ENCODE peak calls at places on chromosomes 1 and 21, in six cellular contexts. M is DMS153; W is central memory CD4-positive, alpha-beta T cell; S is cardiac muscle cell; X is retina; E is transverse colon. H is an unnamed sample.

GRCh38 chr1:9823943-9824701 is at the start of gene CLSTN1:
- DNase-seq in W (peak), S (peak), M (peak), E (peak), X (peak), H (peak)

GRCh38 chr1:153919879-153920852 is 2.6 kb downstream of the GATAD2B start:
- DNase-seq in E (no peak), W (peak), S (peak), X (no peak), M (no peak), H (no peak)

GRCh38 chr1:100390507-100390906 is 38.2 kb downstream of the CDC14A start:
- DNase-seq in X (no peak), S (no peak), E (no peak), M (no peak), W (peak), H (no peak)

GRCh38 chr21:42439284-42440186 is 35.8 kb downstream of the UBASH3A start:
- DNase-seq in S (no peak), E (peak), X (no peak), W (no peak), M (no peak), H (no peak)

GRCh38 chr1:202244841-202245261 is 51.3 kb downstream of the LGR6 start:
- DNase-seq in X (no peak), W (no peak), S (no peak), M (no peak), E (no peak), H (no peak)

GRCh38 chr1:173097001-173097400 is 46.3 kb upstream of the TNFSF18 start:
- DNase-seq in W (no peak), S (no peak), E (no peak), X (no peak), M (no peak), H (no peak)

GRCh38 chr1:152543808-152544207 is 22.8 kb downstream of the LCE3E start:
- DNase-seq in W (no peak), M (no peak), X (no peak), E (no peak), S (no peak), H (no peak)

GRCh38 chr1:212967767-212968166 is 17.4 kb downstream of the VASH2 start:
- DNase-seq in W (no peak), S (peak), X (peak), E (no peak), M (no peak), H (peak)

GRCh38 chr1:40303790-40304189 is 13.3 kb downstream of the COL9A2 start:
- DNase-seq in W (no peak), X (no peak), S (no peak), M (no peak), E (no peak), H (no peak)

GRCh38 chr1:78102082-78102481 is 56.3 kb downstream of the GIPC2 start:
- DNase-seq in S (peak), X (no peak), E (no peak), W (no peak), M (no peak), H (no peak)

GRCh38 chr1:201719812-201720521 is 109.0 kb upstream of the IPO9 start:
- DNase-seq in X (peak), M (peak), W (no peak), E (peak), S (peak), H (peak)

GRCh38 chr1:75172556-75172955 is 38.4 kb downstream of the LHX8 start:
- DNase-seq in X (no peak), S (no peak), E (no peak), M (no peak), W (no peak), H (no peak)

GRCh38 chr1:90370696-90371095 is 346.4 kb downstream of the BARHL2 start:
- DNase-seq in E (no peak), W (no peak), X (no peak), M (no peak), S (no peak), H (no peak)

GRCh38 chr1:56095924-56096655 is 483.3 kb downstream of the PLPP3 start:
- DNase-seq in W (no peak), S (peak), M (no peak), X (no peak), E (peak), H (no peak)

GRCh38 chr1:213714645-213715044 is 273.1 kb upstream of the PROX1 start:
- DNase-seq in E (no peak), X (no peak), W (no peak), S (no peak), M (peak), H (no peak)

GRCh38 chr1:98496246-98496995 is 165.1 kb upstream of the SNX7 start:
- DNase-seq in E (no peak), X (no peak), W (no peak), S (no peak), M (no peak), H (no peak)

GRCh38 chr1:245858022-245858421 is 649.1 kb downstream of the SMYD3 start:
- DNase-seq in M (no peak), E (no peak), W (no peak), X (no peak), S (no peak), H (no peak)

GRCh38 chr1:46611691-46612221 is 4.9 kb downstream of the MOB3C start:
- DNase-seq in M (no peak), W (no peak), E (no peak), X (no peak), S (no peak), H (no peak)

GRCh38 chr1:73674945-73675561 is 522.9 kb downstream of the LRRIQ3 start:
- DNase-seq in W (no peak), S (peak), M (peak), E (no peak), X (peak), H (no peak)

GRCh38 chr1:46603858-46604549 is at the start of gene MKNK1:
- DNase-seq in M (peak), W (peak), X (peak), E (peak), S (peak), H (peak)

H was measured in glutamatergic neuron.